ENCODE peak calls at places on chromosomes 7 and 10, in six cellular contexts. Y is K562, J is foreskin fibroblast, V is neural progenitor cell, W is H9, U is right lobe of liver. C is an unnamed sample.

GRCh38 chr7:2151235-2151634 is 81.5 kb downstream of the MAD1L1 start:
- DNase-seq in V (no peak), Y (no peak), U (no peak), W (no peak), J (peak; percentile 46), C (no peak)

GRCh38 chr10:84452006-84452405 is 123.6 kb downstream of the CCSER2 start:
- DNase-seq in W (no peak), J (no peak), Y (no peak), U (no peak), V (no peak), C (no peak)

GRCh38 chr7:128066858-128067257 is 35.6 kb upstream of the LRRC4 start:
- DNase-seq in J (no peak), V (peak; percentile 36), U (no peak), Y (no peak), W (no peak), C (no peak)

GRCh38 chr7:43385856-43386255 is 197.1 kb upstream of the STK17A start:
- DNase-seq in V (no peak), W (no peak), J (peak; percentile 37), U (no peak), Y (no peak), C (no peak)

GRCh38 chr10:86389441-86390193 is 23.0 kb upstream of the GRID1 start:
- DNase-seq in Y (peak; percentile 21), U (peak; percentile 55), W (peak; percentile 94), J (peak; percentile 39), V (peak; percentile 90), C (no peak)

GRCh38 chr10:118241229-118242137 is 100.6 kb downstream of the FAM204A start:
- DNase-seq in J (peak; percentile 91), V (peak; percentile 90), W (peak; percentile 77), U (peak; percentile 75), Y (peak; percentile 74), C (peak; percentile 36)

GRCh38 chr7:50142421-50143113 is 49.5 kb upstream of the ZPBP start:
- DNase-seq in U (no peak), Y (peak; percentile 55), J (peak; percentile 39), V (peak; percentile 39), W (no peak), C (no peak)

GRCh38 chr7:24477807-24478655 is 95.2 kb upstream of the PALS2 start:
- DNase-seq in U (no peak), V (peak; percentile 49), J (peak; percentile 88), W (peak; percentile 67), Y (peak; percentile 56), C (no peak)

GRCh38 chr7:101870361-101871062 is 53.1 kb downstream of the CUX1 start:
- DNase-seq in V (peak; percentile 39), W (peak; percentile 76), U (no peak), Y (peak; percentile 57), J (peak; percentile 46), C (no peak)

GRCh38 chr10:110411047-110411410 is 86.7 kb upstream of the DUSP5 start:
- DNase-seq in W (no peak), U (no peak), V (no peak), J (peak; percentile 57), Y (no peak), C (no peak)

GRCh38 chr10:12041766-12042408 is 722 bp downstream of the UPF2 start:
- DNase-seq in W (no peak), U (no peak), J (peak; percentile 54), Y (peak; percentile 63), V (peak; percentile 20), C (peak; percentile 24)

GRCh38 chr7:51455513-51455912 is 138.9 kb upstream of the COBL start:
- DNase-seq in V (no peak), J (no peak), Y (no peak), U (no peak), W (no peak), C (no peak)

GRCh38 chr7:11327633-11328032 is 354.0 kb downstream of the PHF14 start:
- DNase-seq in Y (no peak), J (no peak), V (no peak), U (no peak), W (no peak), C (no peak)

GRCh38 chr7:87341441-87341840 is 4.0 kb upstream of the CROT start:
- DNase-seq in U (no peak), Y (no peak), V (no peak), W (no peak), J (no peak), C (no peak)

GRCh38 chr7:105830405-105831218 is 45.8 kb downstream of the ATXN7L1 start:
- DNase-seq in J (peak; percentile 94), W (no peak), V (no peak), U (no peak), Y (no peak), C (no peak)

GRCh38 chr10:103278862-103279298 is 1.9 kb downstream of the INA start:
- DNase-seq in U (no peak), J (peak; percentile 76), W (peak; percentile 60), V (peak; percentile 90), Y (peak; percentile 53), C (peak; percentile 21)

GRCh38 chr10:34813626-34814227 is 1.4 kb downstream of the PARD3 start:
- DNase-seq in V (no peak), J (peak; percentile 65), Y (no peak), W (no peak), U (no peak), C (no peak)

GRCh38 chr10:34812771-34813170 is 2.3 kb downstream of the PARD3 start:
- DNase-seq in J (no peak), U (no peak), Y (no peak), V (no peak), W (no peak), C (no peak)

GRCh38 chr10:34816067-34817002 is 1.2 kb upstream of the PARD3 start:
- DNase-seq in V (peak; percentile 43), J (peak; percentile 70), Y (no peak), U (no peak), W (peak; percentile 34), C (no peak)

GRCh38 chr10:34815174-34816066 is at the start of gene PARD3:
- DNase-seq in U (peak; percentile 79), Y (peak; percentile 60), W (peak; percentile 82), V (peak; percentile 90), J (peak; percentile 86), C (no peak)

DNA sequence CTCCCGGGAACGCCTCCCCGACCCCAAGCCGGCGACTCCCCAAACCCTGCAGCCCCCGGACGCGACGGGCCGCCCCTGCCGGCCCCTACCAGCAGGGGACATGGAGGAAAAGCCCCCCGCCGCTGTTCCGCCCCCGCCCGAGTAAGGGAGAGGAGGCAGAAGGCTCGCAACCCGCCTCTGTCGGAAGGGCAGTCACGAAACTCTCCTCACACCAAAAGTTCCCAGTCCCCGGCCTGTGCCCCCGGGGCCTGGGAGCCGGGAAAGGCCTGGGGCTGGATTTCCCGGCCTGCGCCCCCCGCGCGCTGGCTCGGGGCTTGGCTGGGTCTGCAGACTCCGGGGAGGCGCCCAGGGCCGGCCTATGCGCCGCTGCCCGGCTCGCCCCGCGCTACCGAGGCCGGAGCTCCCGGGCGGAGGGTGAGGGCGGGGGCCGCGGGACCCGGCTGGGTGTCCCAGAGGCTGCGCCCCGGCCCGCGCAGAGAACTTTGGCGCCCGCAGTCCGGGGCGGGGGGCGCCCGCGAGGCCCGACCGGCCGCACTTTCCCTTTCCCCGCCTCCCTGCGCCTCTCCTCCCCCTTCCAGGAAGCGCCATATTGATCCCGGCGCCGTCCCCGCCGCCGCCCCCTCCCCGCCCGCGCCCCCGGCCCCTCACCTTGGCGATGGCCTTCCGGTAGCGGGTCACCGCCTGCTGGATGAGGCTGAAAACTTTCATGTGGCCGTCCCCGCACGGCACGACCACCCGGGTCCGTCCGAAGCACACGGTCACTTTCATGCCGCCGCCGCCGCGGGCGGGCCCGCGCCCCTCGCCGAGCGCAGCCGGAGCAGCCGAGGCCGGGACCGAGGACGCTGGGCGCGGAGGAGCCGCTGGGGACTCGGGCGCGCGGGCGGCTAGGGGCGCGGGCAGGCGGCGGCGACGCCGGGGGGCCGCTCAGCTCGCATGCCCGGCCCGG is 595 bp downstream of the PARD3 start:
- DNase-seq in W (peak; percentile 73), U (peak; percentile 71), J (peak; percentile 67), V (peak; percentile 80), Y (peak; percentile 35), C (no peak)
- TF ChIP-seq CTCF in W (no peak), U (peak; percentile 12), J (no peak), V (no peak), Y (no peak), C (no peak)

GRCh38 chr10:73186266-73186665 is 18.3 kb downstream of the FAM149B1 start:
- DNase-seq in U (no peak), W (no peak), V (no peak), Y (no peak), J (no peak), C (no peak)
- TF ChIP-seq CTCF in U (no peak), W (no peak), V (no peak), Y (no peak), J (no peak), C (no peak)

DNA sequence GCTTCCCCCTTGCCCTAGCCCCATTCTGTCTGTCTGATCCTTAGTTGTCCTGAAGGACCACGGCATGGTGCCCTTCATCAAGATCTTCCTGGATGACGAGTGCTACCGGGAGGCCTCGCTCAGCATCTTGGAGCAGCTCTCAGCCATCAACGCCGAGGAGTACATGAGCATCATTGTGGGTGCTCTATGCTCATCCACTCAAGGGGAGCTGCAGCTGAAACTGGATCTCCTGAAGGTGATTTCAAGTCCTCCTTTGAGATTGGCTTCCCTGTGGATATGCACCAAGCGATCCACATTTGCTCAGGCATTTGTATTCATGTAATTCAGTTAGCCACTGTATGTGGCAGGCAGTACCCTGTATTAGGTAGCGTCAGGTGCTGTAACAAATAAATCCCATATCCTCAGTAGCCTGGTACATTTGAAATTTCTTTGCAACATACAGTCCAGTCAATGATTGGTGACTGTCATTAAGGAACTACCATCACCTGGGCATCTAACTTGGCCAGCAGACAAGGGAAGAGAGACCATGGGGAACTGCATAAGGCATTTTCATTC is 51.2 kb downstream of the WDFY4 start:
- DNase-seq in Y (no peak), V (no peak), W (no peak), J (no peak), U (no peak), C (no peak)
- TF ChIP-seq CTCF in Y (no peak), V (no peak), W (no peak), J (no peak), U (no peak), C (no peak)

DNA sequence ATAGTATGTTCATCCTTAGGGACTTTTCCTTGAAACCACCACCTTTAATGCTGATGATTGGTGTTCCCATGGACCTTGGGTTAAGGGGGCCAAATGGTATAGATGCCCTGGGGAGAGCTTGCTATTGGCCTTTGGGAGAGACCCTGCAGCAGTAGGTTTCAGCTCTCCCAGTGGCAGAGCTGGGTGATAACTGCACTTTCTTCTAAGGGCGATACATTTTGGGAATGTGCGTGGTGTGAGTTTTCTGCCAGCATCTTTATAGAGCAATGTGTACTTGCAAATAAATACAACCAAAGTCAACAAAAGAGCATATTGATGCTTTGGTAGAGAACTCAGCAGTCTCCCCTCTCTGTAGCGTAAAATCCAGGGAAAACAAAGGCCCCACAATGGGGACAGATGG is 404.1 kb downstream of the PAXIP1 start:
- DNase-seq in U (no peak), Y (no peak), W (no peak), V (no peak), J (no peak), C (no peak)
- TF ChIP-seq CTCF in U (no peak), Y (no peak), W (no peak), V (no peak), J (no peak), C (no peak)

C was measured in activated B cell treated with CpG ODN at 0.5 μM for 24 hours.